ENCODE peak calls at places on chromosome 6, in five cellular contexts. G is DMS153, D is nucleus accumbens, W is astrocyte of the spinal cord, K is AG09309. F is an unnamed sample.
A peak's percentile ranks its signal among the peaks of the same experiment; 100 is the strongest.

GRCh38 chr6:36139431-36139830 is 9.1 kb downstream of the MAPK13 start:
- DNase-seq in D (peak; percentile 19), W (no peak), G (no peak), K (no peak), F (peak; percentile 55)

GRCh38 chr6:92759195-92759594 is 660.2 kb downstream of the EPHA7 start:
- DNase-seq in K (no peak), D (no peak), W (no peak), G (no peak), F (no peak)

GRCh38 chr6:169800668-169801395 is 49.4 kb downstream of the ERMARD start:
- DNase-seq in D (peak; percentile 51), K (peak; percentile 28), G (peak; percentile 68), W (peak; percentile 52), F (peak; percentile 67)

GRCh38 chr6:53932502-53932901 is 137.7 kb downstream of the LRRC1 start:
- DNase-seq in G (no peak), W (no peak), D (no peak), K (no peak), F (no peak)

GRCh38 chr6:158854214-158855101 is 35.3 kb upstream of the EZR start:
- DNase-seq in W (peak; percentile 41), D (no peak), K (no peak), G (no peak), F (peak; percentile 36)

GRCh38 chr6:31065556-31065955 is 46.8 kb downstream of the C6orf15 start:
- DNase-seq in K (no peak), W (no peak), D (no peak), G (no peak), F (peak; percentile 82)

GRCh38 chr6:33914519-33915120 is 110.8 kb upstream of the MLN start:
- DNase-seq in D (no peak), W (no peak), G (no peak), K (no peak), F (no peak)

GRCh38 chr6:164929155-164929977 is 380.0 kb downstream of the C6orf118 start:
- DNase-seq in D (no peak), K (no peak), W (no peak), G (no peak), F (no peak)

GRCh38 chr6:130900913-130901312 is 73.7 kb downstream of the SMLR1 start:
- DNase-seq in K (no peak), W (peak; percentile 80), D (no peak), G (no peak), F (peak; percentile 70)

GRCh38 chr6:123127807-123128206 is 131.8 kb downstream of the CLVS2 start:
- DNase-seq in G (no peak), W (no peak), K (no peak), D (no peak), F (no peak)

GRCh38 chr6:312704-313485 is 20.6 kb downstream of the DUSP22 start:
- DNase-seq in D (no peak), W (no peak), G (no peak), K (no peak), F (no peak)

GRCh38 chr6:141359953-141360352 is 772.8 kb upstream of the GJE1 start:
- DNase-seq in W (peak; percentile 36), K (no peak), D (no peak), G (no peak), F (peak; percentile 66)

GRCh38 chr6:152356659-152357058 is 280.5 kb downstream of the SYNE1 start:
- DNase-seq in G (peak; percentile 6), W (peak; percentile 27), K (peak; percentile 37), D (no peak), F (peak; percentile 38)

GRCh38 chr6:147974376-147974775 is 368.3 kb upstream of the SASH1 start:
- DNase-seq in G (peak; percentile 68), D (no peak), W (peak; percentile 33), K (peak; percentile 40), F (peak; percentile 63)

GRCh38 chr6:56669041-56669440 is 26.4 kb upstream of the DST start:
- DNase-seq in D (no peak), K (no peak), W (no peak), G (no peak), F (no peak)

GRCh38 chr6:63634630-63635029 is 972 bp upstream of the PHF3 start:
- DNase-seq in D (no peak), G (no peak), K (no peak), W (peak; percentile 20), F (peak; percentile 16)

GRCh38 chr6:154157082-154157481 is 118.0 kb downstream of the OPRM1 start:
- DNase-seq in K (no peak), W (no peak), G (no peak), D (no peak), F (no peak)

GRCh38 chr6:78701407-78701806 is 165.9 kb upstream of the IRAK1BP1 start:
- DNase-seq in G (no peak), W (peak; percentile 65), D (no peak), K (peak; percentile 1), F (peak; percentile 47)

GRCh38 chr6:159193923-159194322 is 24.7 kb downstream of the FNDC1 start:
- DNase-seq in G (no peak), K (no peak), W (no peak), D (no peak), F (no peak)

GRCh38 chr6:52576392-52577021 is 353 bp downstream of the TRAM2 start:
- DNase-seq in W (peak; percentile 77), K (no peak), D (peak; percentile 55), G (peak; percentile 18), F (peak; percentile 89)

GRCh38 chr6:141848029-141848890 is 284.5 kb upstream of the GJE1 start:
- DNase-seq in W (peak; percentile 10), K (no peak), D (no peak), G (no peak), F (peak; percentile 48)

GRCh38 chr6:99350573-99350972 is 1.1 kb upstream of the FAXC start:
- DNase-seq in K (no peak), D (no peak), G (no peak), W (no peak), F (no peak)

GRCh38 chr6:152993431-152993830 is 9.1 kb downstream of the MTRF1L start:
- DNase-seq in K (no peak), W (no peak), D (no peak), G (no peak), F (no peak)

GRCh38 chr6:151313060-151313459 is 73.3 kb downstream of the AKAP12 start:
- DNase-seq in K (no peak), W (peak; percentile 32), G (peak; percentile 94), D (no peak), F (no peak)

GRCh38 chr6:41878961-41879405 is 16.2 kb downstream of the USP49 start:
- DNase-seq in D (no peak), W (peak; percentile 51), G (no peak), K (peak; percentile 63), F (peak; percentile 46)